ENCODE peak calls at places on chromosomes 12 and 14, in five cellular contexts. One of them, this sample, is unnamed.

GRCh38 chr12:68374315-68374982 is 42.3 kb upstream of the MDM1 start:
- DNase-seq in A549: no peak
- DNase-seq in PC-3: peak; percentile 70
- DNase-seq in neural progenitor cell: no peak
- DNase-seq in esophagus squamous epithelium: no peak
- DNase-seq in this sample: no peak

GRCh38 chr14:79516009-79516408 is 695.3 kb downstream of the DIO2 start:
- DNase-seq in PC-3: no peak
- DNase-seq in neural progenitor cell: peak; percentile 82
- DNase-seq in A549: no peak
- DNase-seq in esophagus squamous epithelium: no peak
- DNase-seq in this sample: no peak

GRCh38 chr12:47387991-47388390 is 308.2 kb upstream of the AMIGO2 start:
- DNase-seq in PC-3: no peak
- DNase-seq in esophagus squamous epithelium: no peak
- DNase-seq in A549: no peak
- DNase-seq in neural progenitor cell: no peak
- DNase-seq in this sample: no peak

GRCh38 chr12:104175726-104176247 is 37.8 kb upstream of the NFYB start:
- DNase-seq in esophagus squamous epithelium: no peak
- DNase-seq in neural progenitor cell: no peak
- DNase-seq in A549: no peak
- DNase-seq in PC-3: no peak
- DNase-seq in this sample: no peak

GRCh38 chr14:46580941-46581671 is 70.5 kb downstream of the RPL10L start:
- DNase-seq in A549: no peak
- DNase-seq in PC-3: peak; percentile 58
- DNase-seq in esophagus squamous epithelium: no peak
- DNase-seq in neural progenitor cell: peak; percentile 76
- DNase-seq in this sample: peak; percentile 36

GRCh38 chr14:52473557-52473956 is 78.7 kb downstream of the TXNDC16 start:
- DNase-seq in esophagus squamous epithelium: no peak
- DNase-seq in PC-3: peak; percentile 78
- DNase-seq in neural progenitor cell: peak; percentile 12
- DNase-seq in A549: no peak
- DNase-seq in this sample: peak; percentile 22

GRCh38 chr14:99675951-99676350 is 8.1 kb upstream of the CYP46A1 start:
- DNase-seq in A549: no peak
- DNase-seq in esophagus squamous epithelium: no peak
- DNase-seq in neural progenitor cell: no peak
- DNase-seq in PC-3: no peak
- DNase-seq in this sample: no peak

GRCh38 chr12:47299586-47299985 is 219.8 kb upstream of the AMIGO2 start:
- DNase-seq in esophagus squamous epithelium: no peak
- DNase-seq in A549: no peak
- DNase-seq in neural progenitor cell: no peak
- DNase-seq in PC-3: no peak
- DNase-seq in this sample: no peak

GRCh38 chr12:52063986-52064649 is 5.7 kb upstream of the ATG101 start:
- DNase-seq in esophagus squamous epithelium: no peak
- DNase-seq in neural progenitor cell: no peak
- DNase-seq in A549: no peak
- DNase-seq in PC-3: peak; percentile 18
- DNase-seq in this sample: no peak

GRCh38 chr12:53023-53734 is 13.4 kb upstream of the IQSEC3 start:
- DNase-seq in neural progenitor cell: peak; percentile 80
- DNase-seq in PC-3: peak; percentile 0
- DNase-seq in esophagus squamous epithelium: no peak
- DNase-seq in A549: no peak
- DNase-seq in this sample: no peak

GRCh38 chr12:54983536-54984102 is 943 bp downstream of the TESPA1 start:
- DNase-seq in esophagus squamous epithelium: no peak
- DNase-seq in PC-3: no peak
- DNase-seq in A549: no peak
- DNase-seq in neural progenitor cell: no peak
- DNase-seq in this sample: no peak

GRCh38 chr14:101781240-101782061 is 19.9 kb downstream of the PPP2R5C start:
- DNase-seq in A549: no peak
- DNase-seq in esophagus squamous epithelium: no peak
- DNase-seq in neural progenitor cell: peak; percentile 36
- DNase-seq in PC-3: no peak
- DNase-seq in this sample: no peak

GRCh38 chr14:103372017-103372416 is 13.2 kb upstream of the MARK3 start:
- DNase-seq in neural progenitor cell: no peak
- DNase-seq in esophagus squamous epithelium: no peak
- DNase-seq in PC-3: no peak
- DNase-seq in A549: no peak
- DNase-seq in this sample: no peak

GRCh38 chr12:105013892-105014291 is 27.8 kb downstream of the NOPCHAP1 start:
- DNase-seq in esophagus squamous epithelium: no peak
- DNase-seq in PC-3: no peak
- DNase-seq in neural progenitor cell: no peak
- DNase-seq in A549: no peak
- DNase-seq in this sample: no peak

GRCh38 chr12:55385911-55386310 is 14.4 kb upstream of the OR6C65 start:
- DNase-seq in neural progenitor cell: peak; percentile 10
- DNase-seq in PC-3: no peak
- DNase-seq in A549: no peak
- DNase-seq in esophagus squamous epithelium: no peak
- DNase-seq in this sample: no peak

GRCh38 chr12:75982974-75983660 is 48.5 kb downstream of the PHLDA1 start:
- DNase-seq in A549: no peak
- DNase-seq in esophagus squamous epithelium: no peak
- DNase-seq in PC-3: no peak
- DNase-seq in neural progenitor cell: no peak
- DNase-seq in this sample: no peak

GRCh38 chr12:40634431-40635131 is 57.7 kb upstream of the CNTN1 start:
- DNase-seq in PC-3: no peak
- DNase-seq in A549: no peak
- DNase-seq in neural progenitor cell: no peak
- DNase-seq in esophagus squamous epithelium: no peak
- DNase-seq in this sample: no peak

GRCh38 chr14:73567951-73568885 is 795 bp upstream of the ACOT2 start:
- DNase-seq in PC-3: peak; percentile 62
- DNase-seq in A549: no peak
- DNase-seq in neural progenitor cell: no peak
- DNase-seq in esophagus squamous epithelium: no peak
- DNase-seq in this sample: no peak

GRCh38 chr12:74514098-74514872 is 23.4 kb upstream of the ATXN7L3B start:
- DNase-seq in esophagus squamous epithelium: no peak
- DNase-seq in neural progenitor cell: no peak
- DNase-seq in A549: no peak
- DNase-seq in PC-3: no peak
- DNase-seq in this sample: no peak

GRCh38 chr12:112602150-112602549 is 183.4 kb downstream of the PTPN11 start:
- DNase-seq in A549: no peak
- DNase-seq in neural progenitor cell: peak; percentile 94
- DNase-seq in PC-3: no peak
- DNase-seq in esophagus squamous epithelium: no peak
- DNase-seq in this sample: no peak

GRCh38 chr12:132841151-132841550 is 12.5 kb upstream of the GOLGA3 start:
- DNase-seq in A549: no peak
- DNase-seq in esophagus squamous epithelium: no peak
- DNase-seq in neural progenitor cell: no peak
- DNase-seq in PC-3: no peak
- DNase-seq in this sample: no peak

GRCh38 chr12:116126610-116127009 is 150.9 kb downstream of the MED13L start:
- DNase-seq in neural progenitor cell: no peak
- DNase-seq in PC-3: no peak
- DNase-seq in esophagus squamous epithelium: no peak
- DNase-seq in A549: no peak
- DNase-seq in this sample: no peak

GRCh38 chr14:53999061-53999488 is 42.5 kb upstream of the BMP4 start:
- DNase-seq in PC-3: no peak
- DNase-seq in esophagus squamous epithelium: no peak
- DNase-seq in A549: no peak
- DNase-seq in neural progenitor cell: peak; percentile 12
- DNase-seq in this sample: peak; percentile 88

GRCh38 chr12:120222288-120222832 is 21.4 kb upstream of the RPLP0 start:
- DNase-seq in PC-3: no peak
- DNase-seq in A549: no peak
- DNase-seq in neural progenitor cell: no peak
- DNase-seq in esophagus squamous epithelium: no peak
- DNase-seq in this sample: no peak

DNA sequence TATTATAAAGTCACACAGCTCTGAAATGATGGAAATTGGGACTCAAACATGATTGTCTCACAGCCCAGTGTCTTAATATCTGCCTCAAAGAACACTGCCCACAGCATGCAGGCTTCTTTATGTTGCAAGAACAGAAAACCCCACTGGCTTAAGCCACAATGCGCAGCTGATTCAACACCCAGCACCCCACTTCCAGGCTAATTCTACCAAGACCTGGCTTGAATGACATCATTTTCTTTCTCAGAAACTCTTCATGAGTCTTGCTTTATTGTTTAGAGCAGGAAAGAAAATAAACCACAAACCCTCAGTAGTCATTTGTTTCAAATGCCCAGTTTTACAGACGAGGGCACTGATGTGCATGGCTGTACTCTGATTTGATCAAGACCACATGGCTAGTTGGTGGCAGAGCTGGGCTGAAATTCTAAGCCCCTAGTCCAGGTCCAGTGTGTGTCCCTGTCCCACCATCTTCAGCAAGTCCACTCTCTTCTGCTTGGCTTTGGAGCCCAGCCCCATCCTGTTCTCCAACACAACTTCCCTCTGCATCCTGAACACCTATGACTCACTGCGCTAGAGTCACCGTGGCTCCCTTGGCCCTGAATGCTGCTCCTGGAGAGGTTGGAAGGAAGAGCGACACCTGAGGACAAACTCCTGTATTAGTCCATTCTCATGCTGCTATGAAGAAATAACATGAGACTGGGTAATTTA is 50.3 kb upstream of the SRSF5 start:
- DNase-seq in esophagus squamous epithelium: no peak
- DNase-seq in PC-3: peak; percentile 53
- DNase-seq in neural progenitor cell: no peak
- DNase-seq in A549: no peak
- DNase-seq in this sample: no peak
- TF ChIP-seq CTCF in esophagus squamous epithelium: peak; percentile 12
- TF ChIP-seq CTCF in PC-3: no peak
- TF ChIP-seq CTCF in neural progenitor cell: no peak
- TF ChIP-seq CTCF in A549: no peak
- TF ChIP-seq CTCF in this sample: no peak

GRCh38 chr14:93717968-93718320 is 70.3 kb downstream of the PRIMA1 start:
- DNase-seq in neural progenitor cell: no peak
- DNase-seq in A549: no peak
- DNase-seq in PC-3: no peak
- DNase-seq in esophagus squamous epithelium: no peak
- DNase-seq in this sample: no peak
- TF ChIP-seq CTCF in neural progenitor cell: no peak
- TF ChIP-seq CTCF in A549: no peak
- TF ChIP-seq CTCF in PC-3: no peak
- TF ChIP-seq CTCF in esophagus squamous epithelium: no peak
- TF ChIP-seq CTCF in this sample: no peak

GRCh38 chr12:121467638-121468403 is 67.9 kb downstream of the RNF34 start:
- DNase-seq in esophagus squamous epithelium: peak; percentile 35
- DNase-seq in A549: peak; percentile 25
- DNase-seq in PC-3: no peak
- DNase-seq in neural progenitor cell: peak; percentile 80
- DNase-seq in this sample: no peak

GRCh38 chr12:121476477-121476876 is 76.6 kb downstream of the RNF34 start:
- DNase-seq in A549: no peak
- DNase-seq in esophagus squamous epithelium: no peak
- DNase-seq in neural progenitor cell: no peak
- DNase-seq in PC-3: no peak
- DNase-seq in this sample: no peak

GRCh38 chr12:121475279-121475678 is 75.4 kb downstream of the RNF34 start:
- DNase-seq in neural progenitor cell: no peak
- DNase-seq in A549: no peak
- DNase-seq in esophagus squamous epithelium: no peak
- DNase-seq in PC-3: no peak
- DNase-seq in this sample: no peak

GRCh38 chr12:121468451-121468850 is 68.5 kb downstream of the RNF34 start:
- DNase-seq in PC-3: no peak
- DNase-seq in esophagus squamous epithelium: no peak
- DNase-seq in A549: no peak
- DNase-seq in neural progenitor cell: peak; percentile 46
- DNase-seq in this sample: no peak

DNA sequence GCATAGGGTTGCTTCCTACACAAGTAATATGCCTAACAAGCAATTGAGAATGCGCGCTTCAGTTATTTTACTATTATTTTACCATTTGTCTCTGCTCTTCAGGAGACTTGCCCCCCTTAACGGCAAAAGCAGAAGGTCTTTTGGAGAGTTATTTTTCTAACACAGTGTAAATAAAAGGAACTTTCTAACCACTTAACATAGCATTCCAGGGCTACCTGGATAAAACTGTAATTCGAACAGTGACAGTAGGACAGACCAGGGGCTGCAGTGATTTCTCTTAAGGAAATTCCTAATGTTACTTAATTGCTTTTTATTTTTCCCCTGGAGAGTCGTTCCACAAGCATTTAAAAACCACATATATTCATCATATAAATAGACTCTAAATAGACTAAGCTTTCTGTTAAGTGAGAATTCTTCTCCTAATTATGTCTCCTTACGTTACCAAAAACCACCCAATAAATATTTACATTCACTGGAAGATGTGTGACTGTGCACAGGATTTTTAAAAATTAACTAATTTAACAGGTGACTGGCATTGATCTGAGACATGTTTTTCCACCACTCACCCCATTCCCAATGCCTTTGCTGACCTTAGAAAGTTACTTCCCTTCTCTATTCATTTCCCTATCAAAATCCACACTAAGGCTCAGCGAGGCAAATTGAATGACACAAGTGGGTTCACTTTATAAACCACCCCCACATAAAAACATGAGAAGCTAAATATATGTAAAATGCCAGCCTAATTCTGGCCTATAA is 72.4 kb downstream of the RNF34 start:
- DNase-seq in neural progenitor cell: no peak
- DNase-seq in PC-3: no peak
- DNase-seq in A549: no peak
- DNase-seq in esophagus squamous epithelium: no peak
- DNase-seq in this sample: no peak
- TF ChIP-seq CTCF in neural progenitor cell: no peak
- TF ChIP-seq CTCF in PC-3: no peak
- TF ChIP-seq CTCF in A549: no peak
- TF ChIP-seq CTCF in esophagus squamous epithelium: no peak
- TF ChIP-seq CTCF in this sample: no peak

GRCh38 chr14:50476134-50476533 is 56.2 kb downstream of the MAP4K5 start:
- DNase-seq in PC-3: no peak
- DNase-seq in neural progenitor cell: no peak
- DNase-seq in A549: no peak
- DNase-seq in esophagus squamous epithelium: no peak
- DNase-seq in this sample: no peak
- TF ChIP-seq CTCF in PC-3: no peak
- TF ChIP-seq CTCF in neural progenitor cell: no peak
- TF ChIP-seq CTCF in A549: no peak
- TF ChIP-seq CTCF in esophagus squamous epithelium: no peak
- TF ChIP-seq CTCF in this sample: no peak

GRCh38 chr12:42823679-42824078 is 234.1 kb upstream of the PRICKLE1 start:
- DNase-seq in esophagus squamous epithelium: no peak
- DNase-seq in PC-3: no peak
- DNase-seq in neural progenitor cell: no peak
- DNase-seq in A549: no peak
- DNase-seq in this sample: no peak
- TF ChIP-seq CTCF in esophagus squamous epithelium: no peak
- TF ChIP-seq CTCF in PC-3: no peak
- TF ChIP-seq CTCF in neural progenitor cell: no peak
- TF ChIP-seq CTCF in A549: no peak
- TF ChIP-seq CTCF in this sample: no peak

This sample was measured in Caco-2.